ENCODE peak calls at places on chromosomes 11 and 22, in ten cellular contexts. One of them, this sample, is unnamed.

GRCh38 chr11:19938051-19938856 is 222.0 kb downstream of the DBX1 start:
- DNase-seq in H9: peak; percentile 59
- DNase-seq in EH: peak; percentile 65
- DNase-seq in HS-5: no peak
- DNase-seq in stimulated activated CD8-positive, alpha-beta memory T cell treated with anti-CD3 and anti-CD28 coated beads, Interleukin-4, amount 100 ng/mL, for 4 hours: no peak
- DNase-seq in LHCN-M2: peak; percentile 60
- DNase-seq in activated T-helper 1 cell treated with anti-CD3 and anti-CD28 coated beads, Interleukin-12 subunit alpha, Interleukin-12 subunit beta, Interleukin-2, Interleukin-4 antibody, amounts not matched to agents 30 ng/mL and 10 ng/mL and 1 ng/mL, durations not matched to agents 14 hours and 24 hours and 36 hours: no peak
- DNase-seq in activated T-cell treated with anti-CD3 and anti-CD28 coated beads, Interleukin-2, amount 50 U/mL, for 24 hours: peak; percentile 42
- DNase-seq in H1: no peak
- DNase-seq in activated CD8-positive, alpha-beta memory T cell treated with anti-CD3 and anti-CD28 coated beads for 24 hours: no peak
- DNase-seq in this sample: no peak

GRCh38 chr11:911031-911889 is 650 bp upstream of the CHID1 start:
- DNase-seq in H9: peak; percentile 60
- DNase-seq in H1: no peak
- DNase-seq in HS-5: peak; percentile 6
- DNase-seq in stimulated activated CD8-positive, alpha-beta memory T cell treated with anti-CD3 and anti-CD28 coated beads, Interleukin-4, amount 100 ng/mL, for 4 hours: no peak
- DNase-seq in LHCN-M2: peak; percentile 56
- DNase-seq in activated CD8-positive, alpha-beta memory T cell treated with anti-CD3 and anti-CD28 coated beads for 24 hours: peak; percentile 86
- DNase-seq in activated T-cell treated with anti-CD3 and anti-CD28 coated beads, Interleukin-2, amount 50 U/mL, for 24 hours: peak; percentile 57
- DNase-seq in activated T-helper 1 cell treated with anti-CD3 and anti-CD28 coated beads, Interleukin-12 subunit alpha, Interleukin-12 subunit beta, Interleukin-2, Interleukin-4 antibody, amounts not matched to agents 30 ng/mL and 10 ng/mL and 1 ng/mL, durations not matched to agents 14 hours and 24 hours and 36 hours: peak; percentile 21
- DNase-seq in EH: peak; percentile 72
- DNase-seq in this sample: no peak

GRCh38 chr11:131644204-131644603 is 273.8 kb downstream of the NTM start:
- DNase-seq in activated T-helper 1 cell treated with anti-CD3 and anti-CD28 coated beads, Interleukin-12 subunit alpha, Interleukin-12 subunit beta, Interleukin-2, Interleukin-4 antibody, amounts not matched to agents 30 ng/mL and 10 ng/mL and 1 ng/mL, durations not matched to agents 14 hours and 24 hours and 36 hours: no peak
- DNase-seq in HS-5: no peak
- DNase-seq in H9: no peak
- DNase-seq in stimulated activated CD8-positive, alpha-beta memory T cell treated with anti-CD3 and anti-CD28 coated beads, Interleukin-4, amount 100 ng/mL, for 4 hours: no peak
- DNase-seq in EH: no peak
- DNase-seq in LHCN-M2: no peak
- DNase-seq in activated T-cell treated with anti-CD3 and anti-CD28 coated beads, Interleukin-2, amount 50 U/mL, for 24 hours: no peak
- DNase-seq in H1: no peak
- DNase-seq in activated CD8-positive, alpha-beta memory T cell treated with anti-CD3 and anti-CD28 coated beads for 24 hours: no peak
- DNase-seq in this sample: no peak

GRCh38 chr11:43870981-43871550 is 9.6 kb upstream of the ALKBH3 start:
- DNase-seq in H1: no peak
- DNase-seq in LHCN-M2: no peak
- DNase-seq in stimulated activated CD8-positive, alpha-beta memory T cell treated with anti-CD3 and anti-CD28 coated beads, Interleukin-4, amount 100 ng/mL, for 4 hours: no peak
- DNase-seq in activated T-helper 1 cell treated with anti-CD3 and anti-CD28 coated beads, Interleukin-12 subunit alpha, Interleukin-12 subunit beta, Interleukin-2, Interleukin-4 antibody, amounts not matched to agents 30 ng/mL and 10 ng/mL and 1 ng/mL, durations not matched to agents 14 hours and 24 hours and 36 hours: no peak
- DNase-seq in EH: no peak
- DNase-seq in activated T-cell treated with anti-CD3 and anti-CD28 coated beads, Interleukin-2, amount 50 U/mL, for 24 hours: no peak
- DNase-seq in activated CD8-positive, alpha-beta memory T cell treated with anti-CD3 and anti-CD28 coated beads for 24 hours: no peak
- DNase-seq in HS-5: no peak
- DNase-seq in H9: no peak
- DNase-seq in this sample: no peak

GRCh38 chr11:38323961-38324761 is 1726.1 kb upstream of the RAG2 start:
- DNase-seq in LHCN-M2: peak; percentile 28
- DNase-seq in H9: peak; percentile 34
- DNase-seq in activated T-cell treated with anti-CD3 and anti-CD28 coated beads, Interleukin-2, amount 50 U/mL, for 24 hours: no peak
- DNase-seq in activated T-helper 1 cell treated with anti-CD3 and anti-CD28 coated beads, Interleukin-12 subunit alpha, Interleukin-12 subunit beta, Interleukin-2, Interleukin-4 antibody, amounts not matched to agents 30 ng/mL and 10 ng/mL and 1 ng/mL, durations not matched to agents 14 hours and 24 hours and 36 hours: no peak
- DNase-seq in activated CD8-positive, alpha-beta memory T cell treated with anti-CD3 and anti-CD28 coated beads for 24 hours: no peak
- DNase-seq in stimulated activated CD8-positive, alpha-beta memory T cell treated with anti-CD3 and anti-CD28 coated beads, Interleukin-4, amount 100 ng/mL, for 4 hours: no peak
- DNase-seq in H1: no peak
- DNase-seq in HS-5: no peak
- DNase-seq in EH: no peak
- DNase-seq in this sample: no peak

GRCh38 chr22:32791056-32791455 is 10.4 kb upstream of the TIMP3 start:
- DNase-seq in H9: no peak
- DNase-seq in activated T-cell treated with anti-CD3 and anti-CD28 coated beads, Interleukin-2, amount 50 U/mL, for 24 hours: no peak
- DNase-seq in activated CD8-positive, alpha-beta memory T cell treated with anti-CD3 and anti-CD28 coated beads for 24 hours: no peak
- DNase-seq in LHCN-M2: no peak
- DNase-seq in H1: no peak
- DNase-seq in activated T-helper 1 cell treated with anti-CD3 and anti-CD28 coated beads, Interleukin-12 subunit alpha, Interleukin-12 subunit beta, Interleukin-2, Interleukin-4 antibody, amounts not matched to agents 30 ng/mL and 10 ng/mL and 1 ng/mL, durations not matched to agents 14 hours and 24 hours and 36 hours: no peak
- DNase-seq in HS-5: no peak
- DNase-seq in EH: no peak
- DNase-seq in stimulated activated CD8-positive, alpha-beta memory T cell treated with anti-CD3 and anti-CD28 coated beads, Interleukin-4, amount 100 ng/mL, for 4 hours: no peak
- DNase-seq in this sample: no peak

GRCh38 chr22:37784829-37785495 is 22.8 kb upstream of the GCAT start:
- DNase-seq in activated T-cell treated with anti-CD3 and anti-CD28 coated beads, Interleukin-2, amount 50 U/mL, for 24 hours: no peak
- DNase-seq in stimulated activated CD8-positive, alpha-beta memory T cell treated with anti-CD3 and anti-CD28 coated beads, Interleukin-4, amount 100 ng/mL, for 4 hours: no peak
- DNase-seq in H1: no peak
- DNase-seq in LHCN-M2: no peak
- DNase-seq in HS-5: no peak
- DNase-seq in H9: peak; percentile 27
- DNase-seq in activated CD8-positive, alpha-beta memory T cell treated with anti-CD3 and anti-CD28 coated beads for 24 hours: no peak
- DNase-seq in EH: no peak
- DNase-seq in activated T-helper 1 cell treated with anti-CD3 and anti-CD28 coated beads, Interleukin-12 subunit alpha, Interleukin-12 subunit beta, Interleukin-2, Interleukin-4 antibody, amounts not matched to agents 30 ng/mL and 10 ng/mL and 1 ng/mL, durations not matched to agents 14 hours and 24 hours and 36 hours: no peak
- DNase-seq in this sample: no peak

GRCh38 chr11:6443269-6444003 is 2.6 kb upstream of the HPX start:
- DNase-seq in stimulated activated CD8-positive, alpha-beta memory T cell treated with anti-CD3 and anti-CD28 coated beads, Interleukin-4, amount 100 ng/mL, for 4 hours: peak; percentile 12
- DNase-seq in activated CD8-positive, alpha-beta memory T cell treated with anti-CD3 and anti-CD28 coated beads for 24 hours: peak; percentile 81
- DNase-seq in LHCN-M2: peak; percentile 38
- DNase-seq in activated T-cell treated with anti-CD3 and anti-CD28 coated beads, Interleukin-2, amount 50 U/mL, for 24 hours: peak; percentile 68
- DNase-seq in activated T-helper 1 cell treated with anti-CD3 and anti-CD28 coated beads, Interleukin-12 subunit alpha, Interleukin-12 subunit beta, Interleukin-2, Interleukin-4 antibody, amounts not matched to agents 30 ng/mL and 10 ng/mL and 1 ng/mL, durations not matched to agents 14 hours and 24 hours and 36 hours: peak; percentile 39
- DNase-seq in EH: peak; percentile 68
- DNase-seq in H1: no peak
- DNase-seq in H9: peak; percentile 72
- DNase-seq in HS-5: no peak
- DNase-seq in this sample: no peak

GRCh38 chr22:29702931-29703594 is 16.7 kb upstream of the CABP7 start:
- DNase-seq in H1: no peak
- DNase-seq in activated CD8-positive, alpha-beta memory T cell treated with anti-CD3 and anti-CD28 coated beads for 24 hours: no peak
- DNase-seq in LHCN-M2: no peak
- DNase-seq in activated T-cell treated with anti-CD3 and anti-CD28 coated beads, Interleukin-2, amount 50 U/mL, for 24 hours: no peak
- DNase-seq in H9: no peak
- DNase-seq in activated T-helper 1 cell treated with anti-CD3 and anti-CD28 coated beads, Interleukin-12 subunit alpha, Interleukin-12 subunit beta, Interleukin-2, Interleukin-4 antibody, amounts not matched to agents 30 ng/mL and 10 ng/mL and 1 ng/mL, durations not matched to agents 14 hours and 24 hours and 36 hours: no peak
- DNase-seq in EH: no peak
- DNase-seq in stimulated activated CD8-positive, alpha-beta memory T cell treated with anti-CD3 and anti-CD28 coated beads, Interleukin-4, amount 100 ng/mL, for 4 hours: no peak
- DNase-seq in HS-5: no peak
- DNase-seq in this sample: no peak

GRCh38 chr11:44916797-44917196 is 33.9 kb downstream of the TP53I11 start:
- DNase-seq in H1: no peak
- DNase-seq in H9: no peak
- DNase-seq in activated T-cell treated with anti-CD3 and anti-CD28 coated beads, Interleukin-2, amount 50 U/mL, for 24 hours: no peak
- DNase-seq in activated T-helper 1 cell treated with anti-CD3 and anti-CD28 coated beads, Interleukin-12 subunit alpha, Interleukin-12 subunit beta, Interleukin-2, Interleukin-4 antibody, amounts not matched to agents 30 ng/mL and 10 ng/mL and 1 ng/mL, durations not matched to agents 14 hours and 24 hours and 36 hours: no peak
- DNase-seq in LHCN-M2: no peak
- DNase-seq in activated CD8-positive, alpha-beta memory T cell treated with anti-CD3 and anti-CD28 coated beads for 24 hours: no peak
- DNase-seq in stimulated activated CD8-positive, alpha-beta memory T cell treated with anti-CD3 and anti-CD28 coated beads, Interleukin-4, amount 100 ng/mL, for 4 hours: no peak
- DNase-seq in EH: no peak
- DNase-seq in HS-5: no peak
- DNase-seq in this sample: no peak

GRCh38 chr22:32920032-32920628 is 118.6 kb downstream of the TIMP3 start:
- DNase-seq in activated T-cell treated with anti-CD3 and anti-CD28 coated beads, Interleukin-2, amount 50 U/mL, for 24 hours: no peak
- DNase-seq in EH: peak; percentile 57
- DNase-seq in LHCN-M2: peak; percentile 6
- DNase-seq in H1: no peak
- DNase-seq in stimulated activated CD8-positive, alpha-beta memory T cell treated with anti-CD3 and anti-CD28 coated beads, Interleukin-4, amount 100 ng/mL, for 4 hours: no peak
- DNase-seq in HS-5: no peak
- DNase-seq in H9: no peak
- DNase-seq in activated T-helper 1 cell treated with anti-CD3 and anti-CD28 coated beads, Interleukin-12 subunit alpha, Interleukin-12 subunit beta, Interleukin-2, Interleukin-4 antibody, amounts not matched to agents 30 ng/mL and 10 ng/mL and 1 ng/mL, durations not matched to agents 14 hours and 24 hours and 36 hours: no peak
- DNase-seq in activated CD8-positive, alpha-beta memory T cell treated with anti-CD3 and anti-CD28 coated beads for 24 hours: no peak
- DNase-seq in this sample: peak; percentile 41

GRCh38 chr22:37760152-37760551 is 47.6 kb upstream of the GCAT start:
- DNase-seq in LHCN-M2: no peak
- DNase-seq in stimulated activated CD8-positive, alpha-beta memory T cell treated with anti-CD3 and anti-CD28 coated beads, Interleukin-4, amount 100 ng/mL, for 4 hours: no peak
- DNase-seq in activated CD8-positive, alpha-beta memory T cell treated with anti-CD3 and anti-CD28 coated beads for 24 hours: no peak
- DNase-seq in HS-5: no peak
- DNase-seq in activated T-cell treated with anti-CD3 and anti-CD28 coated beads, Interleukin-2, amount 50 U/mL, for 24 hours: no peak
- DNase-seq in EH: no peak
- DNase-seq in H1: no peak
- DNase-seq in activated T-helper 1 cell treated with anti-CD3 and anti-CD28 coated beads, Interleukin-12 subunit alpha, Interleukin-12 subunit beta, Interleukin-2, Interleukin-4 antibody, amounts not matched to agents 30 ng/mL and 10 ng/mL and 1 ng/mL, durations not matched to agents 14 hours and 24 hours and 36 hours: no peak
- DNase-seq in H9: no peak
- DNase-seq in this sample: no peak

GRCh38 chr11:19727246-19727645 is 14.6 kb downstream of the NAV2 start:
- DNase-seq in activated T-helper 1 cell treated with anti-CD3 and anti-CD28 coated beads, Interleukin-12 subunit alpha, Interleukin-12 subunit beta, Interleukin-2, Interleukin-4 antibody, amounts not matched to agents 30 ng/mL and 10 ng/mL and 1 ng/mL, durations not matched to agents 14 hours and 24 hours and 36 hours: no peak
- DNase-seq in stimulated activated CD8-positive, alpha-beta memory T cell treated with anti-CD3 and anti-CD28 coated beads, Interleukin-4, amount 100 ng/mL, for 4 hours: no peak
- DNase-seq in activated T-cell treated with anti-CD3 and anti-CD28 coated beads, Interleukin-2, amount 50 U/mL, for 24 hours: no peak
- DNase-seq in H1: no peak
- DNase-seq in EH: peak; percentile 67
- DNase-seq in HS-5: no peak
- DNase-seq in H9: no peak
- DNase-seq in LHCN-M2: peak; percentile 71
- DNase-seq in activated CD8-positive, alpha-beta memory T cell treated with anti-CD3 and anti-CD28 coated beads for 24 hours: no peak
- DNase-seq in this sample: no peak

GRCh38 chr11:105838668-105839403 is 183.2 kb downstream of the MSANTD4 start:
- DNase-seq in activated T-cell treated with anti-CD3 and anti-CD28 coated beads, Interleukin-2, amount 50 U/mL, for 24 hours: no peak
- DNase-seq in H1: no peak
- DNase-seq in LHCN-M2: peak; percentile 59
- DNase-seq in EH: peak; percentile 16
- DNase-seq in activated CD8-positive, alpha-beta memory T cell treated with anti-CD3 and anti-CD28 coated beads for 24 hours: no peak
- DNase-seq in H9: no peak
- DNase-seq in stimulated activated CD8-positive, alpha-beta memory T cell treated with anti-CD3 and anti-CD28 coated beads, Interleukin-4, amount 100 ng/mL, for 4 hours: no peak
- DNase-seq in activated T-helper 1 cell treated with anti-CD3 and anti-CD28 coated beads, Interleukin-12 subunit alpha, Interleukin-12 subunit beta, Interleukin-2, Interleukin-4 antibody, amounts not matched to agents 30 ng/mL and 10 ng/mL and 1 ng/mL, durations not matched to agents 14 hours and 24 hours and 36 hours: no peak
- DNase-seq in HS-5: peak; percentile 14
- DNase-seq in this sample: no peak

GRCh38 chr11:36383200-36383599 is 87.1 kb downstream of the PRR5L start:
- DNase-seq in H9: no peak
- DNase-seq in LHCN-M2: no peak
- DNase-seq in activated T-cell treated with anti-CD3 and anti-CD28 coated beads, Interleukin-2, amount 50 U/mL, for 24 hours: no peak
- DNase-seq in activated CD8-positive, alpha-beta memory T cell treated with anti-CD3 and anti-CD28 coated beads for 24 hours: no peak
- DNase-seq in HS-5: no peak
- DNase-seq in H1: no peak
- DNase-seq in stimulated activated CD8-positive, alpha-beta memory T cell treated with anti-CD3 and anti-CD28 coated beads, Interleukin-4, amount 100 ng/mL, for 4 hours: no peak
- DNase-seq in activated T-helper 1 cell treated with anti-CD3 and anti-CD28 coated beads, Interleukin-12 subunit alpha, Interleukin-12 subunit beta, Interleukin-2, Interleukin-4 antibody, amounts not matched to agents 30 ng/mL and 10 ng/mL and 1 ng/mL, durations not matched to agents 14 hours and 24 hours and 36 hours: no peak
- DNase-seq in EH: no peak
- DNase-seq in this sample: no peak

GRCh38 chr11:1925373-1926155 is 6.1 kb downstream of the TNNT3 start:
- DNase-seq in LHCN-M2: no peak
- DNase-seq in HS-5: no peak
- DNase-seq in activated T-helper 1 cell treated with anti-CD3 and anti-CD28 coated beads, Interleukin-12 subunit alpha, Interleukin-12 subunit beta, Interleukin-2, Interleukin-4 antibody, amounts not matched to agents 30 ng/mL and 10 ng/mL and 1 ng/mL, durations not matched to agents 14 hours and 24 hours and 36 hours: no peak
- DNase-seq in H1: no peak
- DNase-seq in H9: no peak
- DNase-seq in activated CD8-positive, alpha-beta memory T cell treated with anti-CD3 and anti-CD28 coated beads for 24 hours: no peak
- DNase-seq in activated T-cell treated with anti-CD3 and anti-CD28 coated beads, Interleukin-2, amount 50 U/mL, for 24 hours: no peak
- DNase-seq in stimulated activated CD8-positive, alpha-beta memory T cell treated with anti-CD3 and anti-CD28 coated beads, Interleukin-4, amount 100 ng/mL, for 4 hours: no peak
- DNase-seq in EH: no peak
- DNase-seq in this sample: no peak

GRCh38 chr11:82796970-82797594 is 63.4 kb upstream of the FAM181B start:
- DNase-seq in stimulated activated CD8-positive, alpha-beta memory T cell treated with anti-CD3 and anti-CD28 coated beads, Interleukin-4, amount 100 ng/mL, for 4 hours: no peak
- DNase-seq in activated CD8-positive, alpha-beta memory T cell treated with anti-CD3 and anti-CD28 coated beads for 24 hours: no peak
- DNase-seq in activated T-cell treated with anti-CD3 and anti-CD28 coated beads, Interleukin-2, amount 50 U/mL, for 24 hours: no peak
- DNase-seq in activated T-helper 1 cell treated with anti-CD3 and anti-CD28 coated beads, Interleukin-12 subunit alpha, Interleukin-12 subunit beta, Interleukin-2, Interleukin-4 antibody, amounts not matched to agents 30 ng/mL and 10 ng/mL and 1 ng/mL, durations not matched to agents 14 hours and 24 hours and 36 hours: no peak
- DNase-seq in LHCN-M2: no peak
- DNase-seq in HS-5: no peak
- DNase-seq in EH: no peak
- DNase-seq in H1: no peak
- DNase-seq in H9: no peak
- DNase-seq in this sample: no peak

GRCh38 chr11:117826832-117827231 is 2.3 kb upstream of the FXYD2 start:
- DNase-seq in activated T-cell treated with anti-CD3 and anti-CD28 coated beads, Interleukin-2, amount 50 U/mL, for 24 hours: peak; percentile 17
- DNase-seq in HS-5: no peak
- DNase-seq in LHCN-M2: no peak
- DNase-seq in activated CD8-positive, alpha-beta memory T cell treated with anti-CD3 and anti-CD28 coated beads for 24 hours: peak; percentile 53
- DNase-seq in stimulated activated CD8-positive, alpha-beta memory T cell treated with anti-CD3 and anti-CD28 coated beads, Interleukin-4, amount 100 ng/mL, for 4 hours: no peak
- DNase-seq in H1: no peak
- DNase-seq in EH: no peak
- DNase-seq in activated T-helper 1 cell treated with anti-CD3 and anti-CD28 coated beads, Interleukin-12 subunit alpha, Interleukin-12 subunit beta, Interleukin-2, Interleukin-4 antibody, amounts not matched to agents 30 ng/mL and 10 ng/mL and 1 ng/mL, durations not matched to agents 14 hours and 24 hours and 36 hours: no peak
- DNase-seq in H9: no peak
- DNase-seq in this sample: no peak

GRCh38 chr11:47247502-47247901 is 1.1 kb downstream of the ACP2 start:
- DNase-seq in HS-5: no peak
- DNase-seq in activated T-helper 1 cell treated with anti-CD3 and anti-CD28 coated beads, Interleukin-12 subunit alpha, Interleukin-12 subunit beta, Interleukin-2, Interleukin-4 antibody, amounts not matched to agents 30 ng/mL and 10 ng/mL and 1 ng/mL, durations not matched to agents 14 hours and 24 hours and 36 hours: no peak
- DNase-seq in LHCN-M2: no peak
- DNase-seq in activated CD8-positive, alpha-beta memory T cell treated with anti-CD3 and anti-CD28 coated beads for 24 hours: no peak
- DNase-seq in stimulated activated CD8-positive, alpha-beta memory T cell treated with anti-CD3 and anti-CD28 coated beads, Interleukin-4, amount 100 ng/mL, for 4 hours: no peak
- DNase-seq in H9: no peak
- DNase-seq in EH: no peak
- DNase-seq in activated T-cell treated with anti-CD3 and anti-CD28 coated beads, Interleukin-2, amount 50 U/mL, for 24 hours: no peak
- DNase-seq in H1: no peak
- DNase-seq in this sample: no peak

GRCh38 chr11:119108151-119108856 is 1.2 kb downstream of the C2CD2L start:
- DNase-seq in H1: no peak
- DNase-seq in LHCN-M2: peak; percentile 57
- DNase-seq in EH: peak; percentile 51
- DNase-seq in stimulated activated CD8-positive, alpha-beta memory T cell treated with anti-CD3 and anti-CD28 coated beads, Interleukin-4, amount 100 ng/mL, for 4 hours: no peak
- DNase-seq in HS-5: no peak
- DNase-seq in activated T-helper 1 cell treated with anti-CD3 and anti-CD28 coated beads, Interleukin-12 subunit alpha, Interleukin-12 subunit beta, Interleukin-2, Interleukin-4 antibody, amounts not matched to agents 30 ng/mL and 10 ng/mL and 1 ng/mL, durations not matched to agents 14 hours and 24 hours and 36 hours: no peak
- DNase-seq in activated T-cell treated with anti-CD3 and anti-CD28 coated beads, Interleukin-2, amount 50 U/mL, for 24 hours: peak; percentile 57
- DNase-seq in activated CD8-positive, alpha-beta memory T cell treated with anti-CD3 and anti-CD28 coated beads for 24 hours: peak; percentile 70
- DNase-seq in H9: peak; percentile 58
- DNase-seq in this sample: no peak

GRCh38 chr11:79232346-79232745 is 208.5 kb downstream of the TENM4 start:
- DNase-seq in stimulated activated CD8-positive, alpha-beta memory T cell treated with anti-CD3 and anti-CD28 coated beads, Interleukin-4, amount 100 ng/mL, for 4 hours: no peak
- DNase-seq in activated CD8-positive, alpha-beta memory T cell treated with anti-CD3 and anti-CD28 coated beads for 24 hours: no peak
- DNase-seq in LHCN-M2: no peak
- DNase-seq in activated T-helper 1 cell treated with anti-CD3 and anti-CD28 coated beads, Interleukin-12 subunit alpha, Interleukin-12 subunit beta, Interleukin-2, Interleukin-4 antibody, amounts not matched to agents 30 ng/mL and 10 ng/mL and 1 ng/mL, durations not matched to agents 14 hours and 24 hours and 36 hours: no peak
- DNase-seq in H9: no peak
- DNase-seq in activated T-cell treated with anti-CD3 and anti-CD28 coated beads, Interleukin-2, amount 50 U/mL, for 24 hours: no peak
- DNase-seq in HS-5: no peak
- DNase-seq in EH: no peak
- DNase-seq in H1: no peak
- DNase-seq in this sample: no peak

GRCh38 chr22:38781033-38781432 is 12.9 kb downstream of the DNAL4 start:
- DNase-seq in EH: no peak
- DNase-seq in LHCN-M2: no peak
- DNase-seq in stimulated activated CD8-positive, alpha-beta memory T cell treated with anti-CD3 and anti-CD28 coated beads, Interleukin-4, amount 100 ng/mL, for 4 hours: no peak
- DNase-seq in H9: no peak
- DNase-seq in activated CD8-positive, alpha-beta memory T cell treated with anti-CD3 and anti-CD28 coated beads for 24 hours: no peak
- DNase-seq in H1: no peak
- DNase-seq in activated T-helper 1 cell treated with anti-CD3 and anti-CD28 coated beads, Interleukin-12 subunit alpha, Interleukin-12 subunit beta, Interleukin-2, Interleukin-4 antibody, amounts not matched to agents 30 ng/mL and 10 ng/mL and 1 ng/mL, durations not matched to agents 14 hours and 24 hours and 36 hours: no peak
- DNase-seq in activated T-cell treated with anti-CD3 and anti-CD28 coated beads, Interleukin-2, amount 50 U/mL, for 24 hours: no peak
- DNase-seq in HS-5: no peak
- DNase-seq in this sample: no peak

GRCh38 chr22:18966748-18967147 is 30.7 kb upstream of the PRODH start:
- DNase-seq in stimulated activated CD8-positive, alpha-beta memory T cell treated with anti-CD3 and anti-CD28 coated beads, Interleukin-4, amount 100 ng/mL, for 4 hours: no peak
- DNase-seq in LHCN-M2: peak; percentile 4
- DNase-seq in activated T-cell treated with anti-CD3 and anti-CD28 coated beads, Interleukin-2, amount 50 U/mL, for 24 hours: peak; percentile 23
- DNase-seq in activated CD8-positive, alpha-beta memory T cell treated with anti-CD3 and anti-CD28 coated beads for 24 hours: no peak
- DNase-seq in HS-5: no peak
- DNase-seq in EH: no peak
- DNase-seq in H9: no peak
- DNase-seq in activated T-helper 1 cell treated with anti-CD3 and anti-CD28 coated beads, Interleukin-12 subunit alpha, Interleukin-12 subunit beta, Interleukin-2, Interleukin-4 antibody, amounts not matched to agents 30 ng/mL and 10 ng/mL and 1 ng/mL, durations not matched to agents 14 hours and 24 hours and 36 hours: no peak
- DNase-seq in H1: no peak
- DNase-seq in this sample: no peak

GRCh38 chr22:38610234-38610633 is 40.3 kb upstream of the DMC1 start:
- DNase-seq in EH: no peak
- DNase-seq in H9: no peak
- DNase-seq in activated T-helper 1 cell treated with anti-CD3 and anti-CD28 coated beads, Interleukin-12 subunit alpha, Interleukin-12 subunit beta, Interleukin-2, Interleukin-4 antibody, amounts not matched to agents 30 ng/mL and 10 ng/mL and 1 ng/mL, durations not matched to agents 14 hours and 24 hours and 36 hours: no peak
- DNase-seq in activated CD8-positive, alpha-beta memory T cell treated with anti-CD3 and anti-CD28 coated beads for 24 hours: no peak
- DNase-seq in LHCN-M2: no peak
- DNase-seq in stimulated activated CD8-positive, alpha-beta memory T cell treated with anti-CD3 and anti-CD28 coated beads, Interleukin-4, amount 100 ng/mL, for 4 hours: no peak
- DNase-seq in H1: no peak
- DNase-seq in activated T-cell treated with anti-CD3 and anti-CD28 coated beads, Interleukin-2, amount 50 U/mL, for 24 hours: no peak
- DNase-seq in HS-5: no peak
- DNase-seq in this sample: no peak

GRCh38 chr11:65426839-65427690 is 4.5 kb downstream of the NEAT1 start:
- DNase-seq in activated T-helper 1 cell treated with anti-CD3 and anti-CD28 coated beads, Interleukin-12 subunit alpha, Interleukin-12 subunit beta, Interleukin-2, Interleukin-4 antibody, amounts not matched to agents 30 ng/mL and 10 ng/mL and 1 ng/mL, durations not matched to agents 14 hours and 24 hours and 36 hours: no peak
- DNase-seq in HS-5: peak; percentile 73
- DNase-seq in activated T-cell treated with anti-CD3 and anti-CD28 coated beads, Interleukin-2, amount 50 U/mL, for 24 hours: peak; percentile 66
- DNase-seq in stimulated activated CD8-positive, alpha-beta memory T cell treated with anti-CD3 and anti-CD28 coated beads, Interleukin-4, amount 100 ng/mL, for 4 hours: no peak
- DNase-seq in EH: peak; percentile 75
- DNase-seq in H1: no peak
- DNase-seq in LHCN-M2: peak; percentile 64
- DNase-seq in H9: peak; percentile 47
- DNase-seq in activated CD8-positive, alpha-beta memory T cell treated with anti-CD3 and anti-CD28 coated beads for 24 hours: peak; percentile 77
- DNase-seq in this sample: no peak

GRCh38 chr22:39090426-39091064 is 6.5 kb upstream of the APOBEC3H start:
- DNase-seq in activated T-cell treated with anti-CD3 and anti-CD28 coated beads, Interleukin-2, amount 50 U/mL, for 24 hours: peak; percentile 87
- DNase-seq in HS-5: no peak
- DNase-seq in H9: no peak
- DNase-seq in stimulated activated CD8-positive, alpha-beta memory T cell treated with anti-CD3 and anti-CD28 coated beads, Interleukin-4, amount 100 ng/mL, for 4 hours: peak; percentile 81
- DNase-seq in activated CD8-positive, alpha-beta memory T cell treated with anti-CD3 and anti-CD28 coated beads for 24 hours: peak; percentile 92
- DNase-seq in EH: no peak
- DNase-seq in activated T-helper 1 cell treated with anti-CD3 and anti-CD28 coated beads, Interleukin-12 subunit alpha, Interleukin-12 subunit beta, Interleukin-2, Interleukin-4 antibody, amounts not matched to agents 30 ng/mL and 10 ng/mL and 1 ng/mL, durations not matched to agents 14 hours and 24 hours and 36 hours: peak; percentile 81
- DNase-seq in LHCN-M2: no peak
- DNase-seq in H1: no peak
- DNase-seq in this sample: no peak

GRCh38 chr22:48204296-48204695 is 1441.8 kb downstream of the TBC1D22A start:
- DNase-seq in stimulated activated CD8-positive, alpha-beta memory T cell treated with anti-CD3 and anti-CD28 coated beads, Interleukin-4, amount 100 ng/mL, for 4 hours: no peak
- DNase-seq in activated T-cell treated with anti-CD3 and anti-CD28 coated beads, Interleukin-2, amount 50 U/mL, for 24 hours: no peak
- DNase-seq in HS-5: no peak
- DNase-seq in H1: no peak
- DNase-seq in H9: no peak
- DNase-seq in EH: no peak
- DNase-seq in activated CD8-positive, alpha-beta memory T cell treated with anti-CD3 and anti-CD28 coated beads for 24 hours: peak; percentile 28
- DNase-seq in activated T-helper 1 cell treated with anti-CD3 and anti-CD28 coated beads, Interleukin-12 subunit alpha, Interleukin-12 subunit beta, Interleukin-2, Interleukin-4 antibody, amounts not matched to agents 30 ng/mL and 10 ng/mL and 1 ng/mL, durations not matched to agents 14 hours and 24 hours and 36 hours: no peak
- DNase-seq in LHCN-M2: no peak
- DNase-seq in this sample: no peak

GRCh38 chr11:61923166-61924015 is 6.0 kb upstream of the RAB3IL1 start:
- DNase-seq in stimulated activated CD8-positive, alpha-beta memory T cell treated with anti-CD3 and anti-CD28 coated beads, Interleukin-4, amount 100 ng/mL, for 4 hours: no peak
- DNase-seq in H9: peak; percentile 72
- DNase-seq in LHCN-M2: peak; percentile 8
- DNase-seq in HS-5: no peak
- DNase-seq in activated CD8-positive, alpha-beta memory T cell treated with anti-CD3 and anti-CD28 coated beads for 24 hours: no peak
- DNase-seq in EH: peak; percentile 76
- DNase-seq in activated T-helper 1 cell treated with anti-CD3 and anti-CD28 coated beads, Interleukin-12 subunit alpha, Interleukin-12 subunit beta, Interleukin-2, Interleukin-4 antibody, amounts not matched to agents 30 ng/mL and 10 ng/mL and 1 ng/mL, durations not matched to agents 14 hours and 24 hours and 36 hours: no peak
- DNase-seq in H1: no peak
- DNase-seq in activated T-cell treated with anti-CD3 and anti-CD28 coated beads, Interleukin-2, amount 50 U/mL, for 24 hours: no peak
- DNase-seq in this sample: no peak

This sample was measured in SIG-M5.